ENCODE peak calls at places on chromosomes 16 and 17, in five cellular contexts. U is endothelial cell; C is GM10248; T is stimulated activated naive CD8-positive, alpha-beta T cell treated with anti-CD3 and anti-CD28 coated beads, Interleukin-15, Interleukin-2, amounts not matched to agents 100 U/mL and 50 U/mL, for 24 hours; K is AML-193. D is an unnamed sample.

GRCh38 chr17:30530346-30531025 is 53.3 kb downstream of the GOSR1 start:
- DNase-seq in U (no peak), C (no peak), T (no peak), K (no peak), D (no peak)

GRCh38 chr17:73232587-73233373 is 28.9 kb downstream of the CPSF4L start:
- DNase-seq in U (peak), C (peak), T (no peak), K (peak), D (peak)

GRCh38 chr16:46883353-46883689 is 841 bp upstream of the GPT2 start:
- DNase-seq in U (no peak), C (no peak), T (no peak), K (no peak), D (no peak)

GRCh38 chr16:70378869-70379493 is 32.3 kb downstream of the DDX19A start:
- DNase-seq in U (no peak), C (no peak), T (no peak), K (no peak), D (no peak)

GRCh38 chr16:49618955-49619354 is 237.0 kb downstream of the ZNF423 start:
- DNase-seq in U (no peak), C (no peak), T (no peak), K (no peak), D (no peak)

GRCh38 chr17:73719588-73720071 is 75.4 kb upstream of the SDK2 start:
- DNase-seq in U (no peak), C (no peak), T (no peak), K (no peak), D (no peak)

GRCh38 chr16:87457724-87458423 is 35.0 kb downstream of the ZCCHC14 start:
- DNase-seq in U (no peak), C (peak), T (peak), K (no peak), D (peak)

GRCh38 chr17:45221081-45221996 is at the start of gene FMNL1:
- DNase-seq in U (no peak), C (peak), T (peak), K (peak), D (peak)

GRCh38 chr16:58422809-58423208 is 30.5 kb downstream of the GINS3 start:
- DNase-seq in U (no peak), C (no peak), T (no peak), K (no peak), D (no peak)

GRCh38 chr16:65196696-65197095 is 74.8 kb upstream of the CDH11 start:
- DNase-seq in U (no peak), C (no peak), T (no peak), K (no peak), D (no peak)

GRCh38 chr16:20883554-20884239 is 16.5 kb downstream of the DCUN1D3 start:
- DNase-seq in U (no peak), C (no peak), T (no peak), K (no peak), D (no peak)

GRCh38 chr17:2025622-2026309 is 632 bp upstream of the RTN4RL1 start:
- DNase-seq in U (peak), C (peak), T (peak), K (no peak), D (peak)

GRCh38 chr17:39722965-39723848 is 7.1 kb downstream of the MIEN1 start:
- DNase-seq in U (no peak), C (no peak), T (peak), K (no peak), D (no peak)

GRCh38 chr17:59810894-59811153 is 81.9 kb downstream of the TUBD1 start:
- DNase-seq in U (no peak), C (no peak), T (no peak), K (no peak), D (no peak)

GRCh38 chr17:28811594-28812135 is 30.9 kb downstream of the FAM222B start:
- DNase-seq in U (peak), C (peak), T (no peak), K (no peak), D (peak)

GRCh38 chr16:27428035-27428785 is 26.2 kb downstream of the IL21R start:
- DNase-seq in U (peak), C (peak), T (peak), K (peak), D (no peak)

GRCh38 chr16:48126801-48127644 is 28.8 kb downstream of the ABCC12 start:
- DNase-seq in U (no peak), C (no peak), T (no peak), K (no peak), D (peak)

GRCh38 chr17:15436399-15437369 is 30.7 kb downstream of the CDRT4 start:
- DNase-seq in U (peak), C (no peak), T (peak), K (no peak), D (peak)

GRCh38 chr17:40345161-40346034 is 19.1 kb downstream of the GJD3 start:
- DNase-seq in U (peak), C (no peak), T (peak), K (no peak), D (no peak)

GRCh38 chr16:73217654-73218053 is 169.7 kb upstream of the ZFHX3 start:
- DNase-seq in U (no peak), C (no peak), T (no peak), K (no peak), D (no peak)

GRCh38 chr17:7146115-7146514 is 31.5 kb upstream of the ASGR2 start:
- DNase-seq in U (no peak), C (no peak), T (no peak), K (no peak), D (no peak)

GRCh38 chr17:62703269-62703775 is 75.9 kb downstream of the MRC2 start:
- DNase-seq in U (no peak), C (no peak), T (peak), K (no peak), D (peak)

GRCh38 chr17:76716146-76716833 is 5.5 kb upstream of the MXRA7 start:
- DNase-seq in U (no peak), C (no peak), T (peak), K (peak), D (peak)

GRCh38 chr17:59525668-59526067 is 39.7 kb upstream of the DHX40 start:
- DNase-seq in U (no peak), C (no peak), T (no peak), K (no peak), D (no peak)

GRCh38 chr16:86343733-86344585 is 166.4 kb upstream of the FOXF1 start:
- DNase-seq in U (no peak), C (no peak), T (no peak), K (no peak), D (no peak)

GRCh38 chr17:7853693-7854043 is 1.2 kb upstream of the TMEM88 start:
- DNase-seq in U (no peak), C (no peak), T (no peak), K (no peak), D (no peak)

GRCh38 chr16:65384441-65384840 is 262.6 kb upstream of the CDH11 start:
- DNase-seq in U (no peak), C (no peak), T (no peak), K (peak), D (no peak)

GRCh38 chr16:48511071-48511540 is 98.9 kb downstream of the N4BP1 start:
- DNase-seq in U (no peak), C (no peak), T (no peak), K (no peak), D (no peak)

GRCh38 chr17:9957244-9957643 is 52.2 kb upstream of the RCVRN start:
- DNase-seq in U (no peak), C (no peak), T (no peak), K (no peak), D (no peak)

GRCh38 chr17:82984751-82985435 is 94.5 kb upstream of the METRNL start:
- DNase-seq in U (no peak), C (no peak), T (no peak), K (no peak), D (no peak)

GRCh38 chr17:47995241-47995935 is 24.5 kb downstream of the CDK5RAP3 start:
- DNase-seq in U (peak), C (no peak), T (no peak), K (no peak), D (no peak)

GRCh38 chr16:8108991-8109509 is 481.3 kb downstream of the TMEM114 start:
- DNase-seq in U (no peak), C (no peak), T (no peak), K (no peak), D (no peak)

GRCh38 chr17:7579839-7580630 is 597 bp downstream of the CD68 start:
- DNase-seq in U (no peak), C (no peak), T (peak), K (no peak), D (no peak)

GRCh38 chr16:20839504-20839903 is 33.2 kb downstream of the REXO5 start:
- DNase-seq in U (no peak), C (no peak), T (no peak), K (no peak), D (no peak)

GRCh38 chr17:43588121-43588520 is 42.0 kb upstream of the ETV4 start:
- DNase-seq in U (no peak), C (no peak), T (no peak), K (no peak), D (no peak)

GRCh38 chr17:27289856-27290255 is 4.1 kb upstream of the WSB1 start:
- DNase-seq in U (no peak), C (no peak), T (no peak), K (no peak), D (no peak)

GRCh38 chr17:29569245-29569950 is 897 bp downstream of the TP53I13 start:
- DNase-seq in U (no peak), C (no peak), T (no peak), K (no peak), D (no peak)

GRCh38 chr16:10754941-10755340 is 11.3 kb downstream of the NUBP1 start:
- DNase-seq in U (no peak), C (no peak), T (no peak), K (no peak), D (peak)

GRCh38 chr16:71359431-71359830 is 908 bp downstream of the CALB2 start:
- DNase-seq in U (no peak), C (no peak), T (no peak), K (no peak), D (no peak)